ENCODE peak calls at places on chromosome 6, in four cellular contexts. S is SK-N-SH, L is HCT116, I is K562. A is an unnamed sample.

GRCh38 chr6:134379086-134379485 is 61.2 kb upstream of the SGK1 start:
- DNase-seq in I (no peak), L (peak; percentile 73), S (no peak), A (no peak)

GRCh38 chr6:20746805-20747204 is 212.5 kb downstream of the CDKAL1 start:
- DNase-seq in I (no peak), S (no peak), L (no peak), A (no peak)

GRCh38 chr6:116144590-116144989 is 18.7 kb upstream of the COL10A1 start:
- DNase-seq in I (peak; percentile 28), L (no peak), S (no peak), A (no peak)

GRCh38 chr6:31585531-31585930 is 546 bp upstream of the LST1 start:
- DNase-seq in S (no peak), I (peak; percentile 69), L (peak; percentile 26), A (peak; percentile 37)

GRCh38 chr6:129923520-129923919 is 62.4 kb upstream of the TMEM244 start:
- DNase-seq in I (no peak), S (no peak), L (no peak), A (no peak)

GRCh38 chr6:111874030-111874425 is 776 bp upstream of the FYN start:
- DNase-seq in I (no peak), L (no peak), S (no peak), A (no peak)

GRCh38 chr6:43026365-43026764 is 4.9 kb downstream of the RRP36 start:
- DNase-seq in S (no peak), L (no peak), I (no peak), A (no peak)

GRCh38 chr6:154370545-154370944 is 13.9 kb upstream of the IPCEF1 start:
- DNase-seq in I (peak; percentile 41), S (peak; percentile 52), L (peak; percentile 18), A (peak; percentile 20)

GRCh38 chr6:86715676-86716075 is 221.7 kb upstream of the HTR1E start:
- DNase-seq in L (no peak), I (no peak), S (no peak), A (no peak)

DNA sequence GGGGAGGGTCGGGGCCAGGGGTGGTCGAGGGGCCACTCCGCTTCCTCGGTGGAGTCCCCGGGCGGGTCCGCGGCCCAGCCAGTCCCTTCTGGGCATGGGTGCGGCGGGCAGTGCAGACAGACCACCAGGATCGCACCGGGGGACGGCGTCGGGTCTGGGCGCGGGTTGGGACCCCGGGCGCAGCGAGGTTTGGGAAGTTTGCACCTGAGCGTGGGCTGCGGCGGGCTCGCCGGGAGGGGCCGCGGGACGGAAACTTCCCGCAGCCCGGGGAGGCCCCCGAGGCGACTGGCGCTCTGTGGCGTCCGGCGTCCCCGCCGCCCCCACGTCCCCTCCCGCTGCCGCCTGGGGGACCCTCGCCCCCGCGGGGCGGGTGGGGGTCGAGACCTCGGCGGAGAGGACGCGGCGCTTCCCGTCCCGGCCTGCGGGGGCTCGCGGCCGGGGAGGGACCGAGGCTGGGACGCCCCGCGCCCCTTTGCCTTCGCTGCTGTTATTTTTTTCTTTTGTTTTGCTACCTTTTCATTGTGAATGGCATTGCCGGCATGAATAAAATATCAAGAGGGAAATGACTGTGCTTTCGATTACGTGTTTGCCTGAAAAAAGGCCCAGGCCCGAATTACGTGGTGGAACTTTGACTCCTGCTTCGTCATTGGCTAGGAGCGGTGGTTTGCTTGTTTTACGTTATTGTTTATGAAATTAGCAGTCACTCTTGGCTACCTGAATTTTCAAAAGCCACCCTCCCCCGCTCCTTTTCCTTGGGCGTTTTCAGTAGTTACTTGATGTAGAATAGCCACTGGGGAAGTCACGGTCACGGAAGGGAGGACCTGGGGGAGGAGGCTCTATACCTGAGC is 701 bp downstream of the SNX9 start:
- DNase-seq in S (peak; percentile 79), I (peak; percentile 85), L (peak; percentile 62), A (peak; percentile 28)
- TF ChIP-seq JUND in S (no peak), I (no peak), L (no peak), A (no peak)

DNA sequence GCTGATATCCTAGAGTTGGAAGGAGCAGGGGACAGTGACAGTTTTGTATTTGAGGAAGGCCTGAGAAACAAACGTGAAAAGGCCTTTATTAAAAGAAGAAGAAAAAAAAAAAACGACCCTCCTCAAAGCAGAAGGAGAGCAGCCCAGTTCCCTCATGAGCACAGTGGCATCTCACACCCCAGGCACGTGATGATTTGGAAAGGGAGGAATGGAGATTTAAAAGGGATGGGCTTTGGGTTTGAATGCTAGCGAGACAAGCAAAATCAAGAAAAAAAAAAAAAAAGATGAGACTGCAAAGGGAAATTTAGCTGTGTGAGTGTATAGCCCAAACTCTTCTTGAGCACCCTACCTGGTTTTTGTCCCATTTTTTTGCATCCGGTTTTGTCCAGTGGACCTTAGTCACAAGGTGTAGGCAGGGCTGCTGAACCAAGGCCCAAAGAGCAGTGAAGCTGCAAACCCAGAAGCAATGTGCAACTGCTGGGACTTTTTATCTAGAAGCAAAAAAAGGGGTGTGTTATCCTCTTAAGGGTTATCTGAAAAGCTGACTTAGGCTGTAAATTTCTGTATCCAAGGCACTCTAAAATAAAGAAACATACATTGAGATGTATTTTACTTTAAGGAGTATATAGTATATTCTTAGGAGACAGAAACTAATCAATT is 54.5 kb upstream of the RREB1 start:
- DNase-seq in I (peak; percentile 56), L (no peak), S (no peak), A (no peak)
- TF ChIP-seq JUND in I (no peak), L (no peak), S (no peak), A (no peak)

GRCh38 chr6:29510202-29510601 is 22.4 kb upstream of the MAS1L start:
- DNase-seq in I (peak; percentile 29), S (no peak), L (no peak), A (no peak)
- TF ChIP-seq JUND in I (no peak), S (no peak), L (no peak), A (no peak)

GRCh38 chr6:7543761-7544424 is 2.4 kb downstream of the DSP start:
- DNase-seq in S (no peak), I (no peak), L (no peak), A (peak; percentile 60)
- TF ChIP-seq JUND in S (no peak), I (no peak), L (no peak), A (no peak)

DNA sequence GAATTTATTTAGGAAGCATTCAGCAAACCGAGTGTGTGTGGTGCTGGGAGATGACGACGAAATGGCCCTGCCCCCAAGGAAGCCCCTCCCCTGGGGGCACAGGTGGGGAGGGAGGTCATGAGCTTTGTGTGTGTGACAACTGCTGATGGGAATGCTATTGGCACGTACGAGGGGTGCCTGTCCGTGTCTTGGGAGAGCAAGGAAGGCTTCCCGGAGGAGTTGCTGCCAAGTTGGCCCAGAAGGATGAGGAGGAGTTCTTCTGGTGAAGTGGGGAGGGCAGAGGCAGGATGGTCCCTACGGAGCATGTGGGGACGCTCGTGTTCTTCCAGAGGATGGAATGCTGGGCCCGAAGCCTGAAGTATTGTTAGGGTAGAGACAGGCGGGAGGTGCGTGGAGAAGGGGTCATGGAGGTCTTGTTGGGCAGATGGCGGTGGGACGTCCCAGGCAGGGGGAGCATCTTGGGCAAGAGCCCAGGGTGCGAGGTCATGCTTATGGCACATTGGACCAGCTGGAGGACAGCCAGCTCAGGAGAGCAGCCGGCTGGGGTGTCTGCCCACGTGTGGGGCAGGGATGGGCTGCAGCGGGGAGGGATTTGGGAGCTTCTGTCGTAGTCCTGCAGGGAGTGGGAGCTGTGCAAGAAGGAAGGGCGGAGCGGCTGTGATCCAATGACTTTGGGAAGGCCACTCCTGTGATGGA is 46.1 kb downstream of the SYNJ2 start:
- DNase-seq in S (no peak), I (no peak), L (no peak), A (no peak)
- TF ChIP-seq JUND in S (no peak), I (no peak), L (no peak), A (no peak)

GRCh38 chr6:10555625-10556309 is 34.6 kb downstream of the GCNT2 start:
- DNase-seq in S (peak; percentile 65), I (no peak), L (no peak), A (peak; percentile 4)
- TF ChIP-seq JUND in S (no peak), I (no peak), L (no peak), A (no peak)

DNA sequence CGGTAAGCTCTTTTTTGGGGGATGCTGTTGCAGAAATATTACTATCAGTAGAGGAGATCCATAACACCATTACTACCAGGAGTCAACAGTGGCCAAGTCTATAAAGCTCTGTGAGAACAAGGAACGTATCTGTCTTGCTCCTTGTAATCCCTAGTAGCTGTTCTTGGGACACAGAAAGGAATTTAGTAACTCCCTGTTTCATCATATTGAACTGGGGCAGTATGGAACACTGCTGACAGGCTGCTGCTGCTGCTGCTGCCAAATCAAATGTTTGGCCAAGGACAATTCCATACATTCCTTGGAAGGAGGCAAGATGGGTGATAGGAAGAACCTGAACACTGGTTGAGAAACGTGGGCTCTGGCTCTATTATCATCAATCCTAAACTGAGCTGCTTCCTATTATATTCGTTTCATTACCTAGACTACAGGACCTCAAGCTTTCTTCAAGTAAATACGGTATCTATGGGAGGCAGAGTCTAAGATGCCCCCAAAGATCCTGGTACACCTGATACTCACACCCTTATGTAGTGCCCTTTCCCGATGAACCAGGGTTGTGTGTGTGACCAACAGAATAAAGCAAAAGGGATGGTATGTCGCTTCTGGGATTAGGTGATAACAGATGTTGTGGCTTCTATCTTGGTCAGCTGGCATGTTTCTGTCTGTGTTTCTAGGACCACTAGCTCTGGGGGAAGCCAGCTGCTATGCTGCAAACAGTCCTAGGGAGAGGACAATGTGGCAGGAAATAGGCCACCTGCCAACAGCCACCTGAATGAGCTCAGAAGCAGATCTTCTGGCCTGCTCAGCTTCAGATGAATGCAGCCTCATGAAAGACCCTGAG is 39.5 kb downstream of the ELOVL5 start:
- DNase-seq in I (peak; percentile 69), L (no peak), S (peak; percentile 50), A (peak; percentile 58)
- TF ChIP-seq JUND in I (no peak), L (no peak), S (no peak), A (no peak)

A was measured in T47D.